ENCODE peak calls at places on chromosomes 1 and 21, in five cellular contexts. R is mammary epithelial cell, E is mucosa of descending colon, L is psoas muscle, I is heart left ventricle. P is an unnamed sample.
A peak's percentile ranks its signal among the peaks of the same experiment; 100 is the strongest.

GRCh38 chr1:228079601-228080263 is 2.8 kb upstream of the ARF1 start:
- DNase-seq in R (no peak), E (peak; percentile 46), L (peak; percentile 12), I (peak; percentile 18), P (peak; percentile 12)

GRCh38 chr1:26607191-26607590 is 77.6 kb downstream of the RPS6KA1 start:
- DNase-seq in R (no peak), E (no peak), L (no peak), I (no peak), P (no peak)

GRCh38 chr21:40505681-40506080 is 341.3 kb downstream of the DSCAM start:
- DNase-seq in R (no peak), E (no peak), L (no peak), I (no peak), P (no peak)

GRCh38 chr1:59128784-59129227 is 168.1 kb upstream of the FGGY start:
- DNase-seq in R (no peak), E (no peak), L (no peak), I (no peak), P (no peak)

GRCh38 chr1:24783713-24784112 is 38.5 kb downstream of the CLIC4 start:
- DNase-seq in R (no peak), E (no peak), L (no peak), I (no peak), P (no peak)

GRCh38 chr1:151189638-151190445 is at the start of gene VPS72:
- DNase-seq in R (peak; percentile 88), E (peak; percentile 90), L (peak; percentile 85), I (peak; percentile 87), P (peak; percentile 83)

GRCh38 chr1:197954718-197955418 is 37.7 kb downstream of the LHX9 start:
- DNase-seq in R (no peak), E (no peak), L (no peak), I (no peak), P (no peak)

GRCh38 chr1:21149430-21149861 is 27.3 kb downstream of the EIF4G3 start:
- DNase-seq in R (peak; percentile 76), E (no peak), L (no peak), I (no peak), P (no peak)

GRCh38 chr1:164769504-164770148 is 210.6 kb downstream of the PBX1 start:
- DNase-seq in R (no peak), E (no peak), L (no peak), I (no peak), P (no peak)

GRCh38 chr1:54359393-54360162 is 46.6 kb downstream of the SSBP3 start:
- DNase-seq in R (no peak), E (no peak), L (no peak), I (no peak), P (no peak)
- TF ChIP-seq CTCF in R (no peak), E (no peak), L (no peak), I (no peak), P (no peak)

GRCh38 chr1:246577082-246577719 is 10.9 kb downstream of the CNST start:
- DNase-seq in R (no peak), E (no peak), L (no peak), I (no peak), P (no peak)

GRCh38 chr1:246576709-246577032 is 10.4 kb downstream of the CNST start:
- DNase-seq in R (no peak), E (no peak), L (no peak), I (no peak), P (no peak)

GRCh38 chr1:246580497-246581047 is 14.3 kb downstream of the CNST start:
- DNase-seq in R (no peak), E (no peak), L (no peak), I (no peak), P (no peak)

GRCh38 chr1:246579818-246580217 is 13.6 kb downstream of the CNST start:
- DNase-seq in R (no peak), E (no peak), L (no peak), I (no peak), P (no peak)

DNA sequence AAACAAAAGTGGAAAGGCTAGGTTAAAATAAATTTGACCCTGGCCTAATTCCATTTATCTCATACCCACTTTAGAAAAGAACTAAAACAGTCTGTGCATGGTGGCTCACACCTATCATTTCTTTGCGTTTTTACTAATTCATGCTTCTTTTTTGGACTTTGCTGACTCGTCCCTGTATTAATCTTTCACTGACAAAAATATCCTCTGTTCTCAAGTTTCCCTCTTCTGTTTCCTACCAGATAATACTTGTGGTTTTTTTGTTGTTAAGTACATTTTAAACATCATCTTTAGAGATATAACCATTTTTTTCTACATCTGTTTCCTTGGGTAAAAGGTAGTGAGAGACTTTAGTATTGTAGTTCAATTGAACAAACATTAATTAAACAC is 11.5 kb downstream of the CNST start:
- DNase-seq in R (no peak), E (no peak), L (no peak), I (no peak), P (no peak)
- H3K4me3 ChIP-seq in R (no peak overlapping the region), E (no peak overlapping the region), L (peak overlapping the region; percentile 8), I (no peak overlapping the region), P (no peak overlapping the region)

GRCh38 chr1:207813946-207814345 is 62.1 kb downstream of the CD46 start:
- DNase-seq in R (no peak), E (no peak), L (no peak), I (no peak), P (no peak)
- H3K4me1 ChIP-seq in R (peaks cover 24% of the 10 kb centered on the region), E (peaks cover 49% of the 10 kb centered on the region), L (peaks cover 94% of the 10 kb centered on the region), I (peaks cover 98% of the 10 kb centered on the region), P (peaks cover 97% of the 10 kb centered on the region)

DNA sequence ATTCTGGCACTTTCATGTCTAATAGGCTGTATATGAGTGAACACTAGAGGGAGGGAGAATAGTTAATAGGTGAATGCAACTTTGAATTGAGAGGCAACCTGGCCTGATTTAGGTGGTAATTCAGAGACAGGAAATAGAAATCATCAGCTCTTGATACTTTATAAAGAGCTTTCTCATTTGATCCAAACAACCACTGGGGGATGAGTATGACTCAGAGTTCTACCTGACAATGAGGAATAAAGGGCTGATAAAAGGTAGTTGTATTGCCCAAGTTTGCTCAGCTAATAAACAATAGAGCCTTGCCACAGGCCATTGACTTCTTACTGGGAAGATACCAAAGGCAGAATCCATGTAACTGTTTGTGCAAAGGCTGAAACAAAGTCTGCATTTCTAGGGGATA is 5.3 kb upstream of the FAM89A start:
- DNase-seq in R (peak; percentile 21), E (no peak), L (no peak), I (no peak), P (no peak)
- TF ChIP-seq CTCF in R (no peak), E (no peak), L (no peak), I (no peak), P (no peak)

DNA sequence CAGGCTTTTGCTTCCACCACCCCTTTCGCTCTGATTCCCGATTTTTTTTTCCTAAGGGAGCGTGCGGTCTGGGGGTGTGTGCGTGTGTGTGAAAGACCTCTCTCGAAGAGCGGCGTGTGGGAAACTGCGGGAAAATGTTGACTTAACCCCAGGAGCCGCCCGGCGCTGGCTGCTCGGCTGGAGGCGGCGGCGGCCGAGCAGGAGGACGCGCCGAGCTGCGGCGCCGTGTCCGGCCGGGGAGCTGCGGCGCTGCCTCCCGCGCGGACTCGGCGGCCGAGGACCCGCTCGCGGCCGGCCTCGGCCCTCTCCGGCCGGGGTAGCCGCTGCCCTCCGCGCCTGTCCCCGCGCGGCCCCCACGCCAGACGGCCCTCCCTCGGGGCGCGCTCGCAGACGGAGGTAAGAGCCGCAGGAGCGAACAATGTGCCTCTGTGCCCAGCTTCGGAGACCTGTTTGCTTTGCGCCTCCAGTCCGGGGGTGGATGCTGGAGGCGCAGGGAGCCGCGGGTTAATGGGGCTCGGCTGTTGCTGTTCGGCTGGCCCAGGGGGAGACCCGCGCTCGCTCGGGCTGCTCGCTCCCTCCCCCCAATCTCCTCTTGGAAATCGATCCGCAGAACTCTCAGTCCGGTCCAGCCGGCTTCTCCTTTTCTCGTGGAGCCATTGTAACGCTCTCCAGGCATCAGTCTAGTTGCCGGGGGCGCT is 1.2 kb downstream of the ADGRL2 start:
- DNase-seq in R (peak; percentile 57), E (peak; percentile 40), L (peak; percentile 23), I (peak; percentile 42), P (peak; percentile 29)
- H3K4me3 ChIP-seq in R (peak overlapping the region; percentile 85), E (peak overlapping the region; percentile 27), L (peak overlapping the region; percentile 79), I (peak overlapping the region; percentile 98), P (peak overlapping the region; percentile 95)

DNA sequence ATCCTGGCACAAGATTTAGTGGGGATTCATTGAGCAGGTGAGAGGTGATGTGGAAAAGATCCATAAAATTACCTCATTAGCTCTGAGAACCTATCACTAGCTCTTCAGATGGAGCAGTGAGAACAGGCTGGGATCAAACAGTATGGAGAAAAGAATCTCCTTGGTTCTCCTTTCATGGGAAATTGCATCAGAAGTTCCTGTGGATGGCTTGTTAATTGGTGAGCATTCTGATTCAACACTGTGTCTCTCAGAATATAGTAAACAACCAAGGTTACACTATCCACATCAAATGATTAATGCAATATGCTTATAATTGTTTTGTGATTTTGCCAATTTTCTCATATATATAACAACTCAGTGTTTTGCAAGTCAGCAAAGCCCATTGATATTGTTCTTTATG is 8.3 kb upstream of the CD55 start:
- DNase-seq in R (no peak), E (no peak), L (no peak), I (no peak), P (no peak)
- H3K4me1 ChIP-seq in R (peaks cover 40% of the 10 kb centered on the region), E (peaks cover 16% of the 10 kb centered on the region), L (peaks cover 32% of the 10 kb centered on the region), I (peaks cover 27% of the 10 kb centered on the region), P (peaks cover 54% of the 10 kb centered on the region)

GRCh38 chr1:66860529-66860928 is 59.5 kb upstream of the INSL5 start:
- DNase-seq in R (no peak), E (no peak), L (no peak), I (no peak), P (no peak)
- TF ChIP-seq CTCF in R (no peak), E (no peak), L (no peak), I (no peak), P (no peak)